ENCODE peak calls at places on chromosomes 6 and 20, in four cellular contexts. One of them, this sample, is unnamed. For H3K27me3 and H3K36me3, the result is how much of the 10 kb centered on the place peaks cover.

GRCh38 chr6:70956451-70957283 is at the start of gene B3GAT2:
- DNase-seq in IMR-90: peak
- DNase-seq in lung: no peak
- DNase-seq in CD8-positive, alpha-beta T cell: no peak
- DNase-seq in this sample: no peak

GRCh38 chr6:6811151-6812002 is 222.9 kb downstream of the LY86 start:
- DNase-seq in IMR-90: peak
- DNase-seq in lung: peak
- DNase-seq in CD8-positive, alpha-beta T cell: no peak
- DNase-seq in this sample: no peak

GRCh38 chr6:112416885-112417284 is 69.8 kb downstream of the RFPL4B start:
- DNase-seq in IMR-90: no peak
- DNase-seq in lung: no peak
- DNase-seq in CD8-positive, alpha-beta T cell: no peak
- DNase-seq in this sample: no peak

GRCh38 chr6:129175066-129175465 is 292.1 kb downstream of the LAMA2 start:
- DNase-seq in IMR-90: no peak
- DNase-seq in lung: no peak
- DNase-seq in CD8-positive, alpha-beta T cell: no peak
- DNase-seq in this sample: no peak

GRCh38 chr20:59525500-59526241 is 78.7 kb upstream of the PHACTR3 start:
- DNase-seq in IMR-90: peak
- DNase-seq in lung: peak
- DNase-seq in CD8-positive, alpha-beta T cell: no peak
- DNase-seq in this sample: peak

GRCh38 chr6:45687570-45687969 is 309.8 kb upstream of the SUPT3H start:
- DNase-seq in IMR-90: no peak
- DNase-seq in lung: no peak
- DNase-seq in CD8-positive, alpha-beta T cell: no peak
- DNase-seq in this sample: no peak

GRCh38 chr6:43405354-43405753 is 22.0 kb upstream of the ABCC10 start:
- DNase-seq in IMR-90: no peak
- DNase-seq in lung: no peak
- DNase-seq in CD8-positive, alpha-beta T cell: no peak
- DNase-seq in this sample: no peak

GRCh38 chr20:56636701-56637100 is 7.6 kb downstream of the TFAP2C start:
- DNase-seq in IMR-90: no peak
- DNase-seq in lung: no peak
- DNase-seq in CD8-positive, alpha-beta T cell: no peak
- DNase-seq in this sample: no peak

GRCh38 chr6:148972481-148972880 is 225.7 kb downstream of the UST start:
- DNase-seq in IMR-90: no peak
- DNase-seq in lung: no peak
- DNase-seq in CD8-positive, alpha-beta T cell: peak
- DNase-seq in this sample: peak

GRCh38 chr6:33251390-33252012 is 20.2 kb downstream of the VPS52 start:
- DNase-seq in IMR-90: peak
- DNase-seq in lung: no peak
- DNase-seq in CD8-positive, alpha-beta T cell: no peak
- DNase-seq in this sample: no peak

GRCh38 chr20:40563296-40563950 is 125.6 kb downstream of the MAFB start:
- DNase-seq in IMR-90: no peak
- DNase-seq in lung: peak
- DNase-seq in CD8-positive, alpha-beta T cell: no peak
- DNase-seq in this sample: no peak

GRCh38 chr6:12094689-12095088 is 82.6 kb downstream of the HIVEP1 start:
- DNase-seq in IMR-90: no peak
- DNase-seq in lung: no peak
- DNase-seq in CD8-positive, alpha-beta T cell: no peak
- DNase-seq in this sample: no peak

GRCh38 chr6:34338811-34339210 is 53.7 kb downstream of the NUDT3 start:
- DNase-seq in IMR-90: no peak
- DNase-seq in lung: no peak
- DNase-seq in CD8-positive, alpha-beta T cell: no peak
- DNase-seq in this sample: no peak

GRCh38 chr20:19977373-19977770 is 39.8 kb upstream of the NAA20 start:
- DNase-seq in IMR-90: no peak
- DNase-seq in lung: no peak
- DNase-seq in CD8-positive, alpha-beta T cell: no peak
- DNase-seq in this sample: peak

GRCh38 chr6:29731281-29731680 is 8.0 kb downstream of the HLA-F start:
- DNase-seq in IMR-90: no peak
- DNase-seq in lung: no peak
- DNase-seq in CD8-positive, alpha-beta T cell: no peak
- DNase-seq in this sample: no peak

GRCh38 chr6:18493421-18493891 is 106.3 kb downstream of the RNF144B start:
- DNase-seq in IMR-90: no peak
- DNase-seq in lung: peak
- DNase-seq in CD8-positive, alpha-beta T cell: no peak
- DNase-seq in this sample: no peak

GRCh38 chr6:92690997-92691599 is 728.3 kb downstream of the EPHA7 start:
- DNase-seq in IMR-90: peak
- DNase-seq in lung: no peak
- DNase-seq in CD8-positive, alpha-beta T cell: no peak
- DNase-seq in this sample: no peak

GRCh38 chr6:114465511-114465910 is 122.7 kb upstream of the HS3ST5 start:
- DNase-seq in IMR-90: no peak
- DNase-seq in lung: no peak
- DNase-seq in CD8-positive, alpha-beta T cell: no peak
- DNase-seq in this sample: no peak

GRCh38 chr6:7919871-7920270 is 9.3 kb upstream of the TXNDC5 start:
- DNase-seq in IMR-90: no peak
- DNase-seq in lung: no peak
- DNase-seq in CD8-positive, alpha-beta T cell: no peak
- DNase-seq in this sample: no peak

GRCh38 chr6:155943635-155944034 is 488.0 kb upstream of the NOX3 start:
- DNase-seq in IMR-90: peak
- DNase-seq in lung: no peak
- DNase-seq in CD8-positive, alpha-beta T cell: no peak
- DNase-seq in this sample: no peak

GRCh38 chr6:166656269-166657206 is 29.5 kb upstream of the RPS6KA2 start:
- DNase-seq in IMR-90: peak
- DNase-seq in lung: no peak
- DNase-seq in CD8-positive, alpha-beta T cell: no peak
- DNase-seq in this sample: no peak

GRCh38 chr6:150880336-150880735 is 14.8 kb downstream of the MTHFD1L start:
- DNase-seq in IMR-90: no peak
- DNase-seq in lung: no peak
- DNase-seq in CD8-positive, alpha-beta T cell: no peak
- DNase-seq in this sample: no peak

GRCh38 chr6:45148278-45148677 is 179.9 kb upstream of the RUNX2 start:
- DNase-seq in IMR-90: peak
- DNase-seq in lung: no peak
- DNase-seq in CD8-positive, alpha-beta T cell: no peak
- DNase-seq in this sample: no peak

GRCh38 chr20:23083553-23084220 is 2.4 kb downstream of the CD93 start:
- DNase-seq in IMR-90: no peak
- DNase-seq in lung: no peak
- DNase-seq in CD8-positive, alpha-beta T cell: no peak
- DNase-seq in this sample: no peak

GRCh38 chr20:41223112-41223511 is 85.8 kb downstream of the PLCG1 start:
- DNase-seq in IMR-90: peak
- DNase-seq in lung: no peak
- DNase-seq in CD8-positive, alpha-beta T cell: no peak
- DNase-seq in this sample: no peak

GRCh38 chr6:33861722-33862121 is 57.9 kb upstream of the MLN start:
- DNase-seq in IMR-90: no peak
- DNase-seq in lung: no peak
- DNase-seq in CD8-positive, alpha-beta T cell: no peak
- DNase-seq in this sample: no peak

GRCh38 chr20:25020345-25020744 is 27.8 kb upstream of the APMAP start:
- DNase-seq in IMR-90: no peak
- DNase-seq in lung: no peak
- DNase-seq in CD8-positive, alpha-beta T cell: no peak
- DNase-seq in this sample: no peak

GRCh38 chr20:25020901-25021301 is 28.4 kb upstream of the APMAP start:
- DNase-seq in IMR-90: no peak
- DNase-seq in lung: no peak
- DNase-seq in CD8-positive, alpha-beta T cell: no peak
- DNase-seq in this sample: no peak

GRCh38 chr20:25018425-25018824 is 25.9 kb upstream of the APMAP start:
- DNase-seq in IMR-90: no peak
- DNase-seq in lung: no peak
- DNase-seq in CD8-positive, alpha-beta T cell: no peak
- DNase-seq in this sample: no peak

GRCh38 chr20:25018841-25019240 is 26.3 kb upstream of the APMAP start:
- DNase-seq in IMR-90: no peak
- DNase-seq in lung: no peak
- DNase-seq in CD8-positive, alpha-beta T cell: no peak
- DNase-seq in this sample: no peak

GRCh38 chr20:25019381-25020155 is 27.0 kb upstream of the APMAP start:
- DNase-seq in IMR-90: no peak
- DNase-seq in lung: no peak
- DNase-seq in CD8-positive, alpha-beta T cell: no peak
- DNase-seq in this sample: no peak
- H3K27ac ChIP-seq in IMR-90: no peak
- H3K27ac ChIP-seq in lung: no peak
- H3K27ac ChIP-seq in CD8-positive, alpha-beta T cell: no peak
- H3K27ac ChIP-seq in this sample: no peak

GRCh38 chr6:170046786-170047626 is 243.9 kb downstream of the DLL1 start:
- DNase-seq in IMR-90: no peak
- DNase-seq in lung: no peak
- DNase-seq in CD8-positive, alpha-beta T cell: no peak
- DNase-seq in this sample: peak
- H3K27me3 ChIP-seq in IMR-90: under half
- H3K27me3 ChIP-seq in lung: under half
- H3K27me3 ChIP-seq in CD8-positive, alpha-beta T cell: under half
- H3K27me3 ChIP-seq in this sample: under half

GRCh38 chr20:50587291-50587961 is 77.2 kb downstream of the PTPN1 start:
- DNase-seq in IMR-90: no peak
- DNase-seq in lung: no peak
- DNase-seq in CD8-positive, alpha-beta T cell: no peak
- DNase-seq in this sample: no peak

GRCh38 chr20:50585678-50586077 is 75.5 kb downstream of the PTPN1 start:
- DNase-seq in IMR-90: no peak
- DNase-seq in lung: no peak
- DNase-seq in CD8-positive, alpha-beta T cell: no peak
- DNase-seq in this sample: no peak

GRCh38 chr20:50585214-50585613 is 75.0 kb downstream of the PTPN1 start:
- DNase-seq in IMR-90: no peak
- DNase-seq in lung: no peak
- DNase-seq in CD8-positive, alpha-beta T cell: no peak
- DNase-seq in this sample: no peak

GRCh38 chr20:50588034-50588736 is 78.0 kb downstream of the PTPN1 start:
- DNase-seq in IMR-90: peak
- DNase-seq in lung: peak
- DNase-seq in CD8-positive, alpha-beta T cell: peak
- DNase-seq in this sample: peak

GRCh38 chr20:50586531-50587232 is 76.5 kb downstream of the PTPN1 start:
- DNase-seq in IMR-90: no peak
- DNase-seq in lung: no peak
- DNase-seq in CD8-positive, alpha-beta T cell: no peak
- DNase-seq in this sample: no peak
- H3K36me3 ChIP-seq in IMR-90: half or more
- H3K36me3 ChIP-seq in lung: under half
- H3K36me3 ChIP-seq in CD8-positive, alpha-beta T cell: under half
- H3K36me3 ChIP-seq in this sample: under half

GRCh38 chr20:48728042-48728837 is 99.6 kb downstream of the PREX1 start:
- DNase-seq in IMR-90: no peak
- DNase-seq in lung: no peak
- DNase-seq in CD8-positive, alpha-beta T cell: no peak
- DNase-seq in this sample: no peak
- H3K27ac ChIP-seq in IMR-90: no peak
- H3K27ac ChIP-seq in lung: no peak
- H3K27ac ChIP-seq in CD8-positive, alpha-beta T cell: no peak
- H3K27ac ChIP-seq in this sample: no peak